ENCODE peak calls at places on chromosomes 11 and 22, in five cellular contexts. E is fibroblast of the aortic adventitia, A is GM12865, J is AG09309, I is OCI-LY7. Y is an unnamed sample.

GRCh38 chr11:64268687-64269379 is 15.6 kb downstream of the BAD start:
- DNase-seq in J (no peak), I (peak), E (peak), A (peak), Y (no peak)

GRCh38 chr11:67311556-67312082 is 8.3 kb downstream of the SSH3 start:
- DNase-seq in E (no peak), I (no peak), J (no peak), A (no peak), Y (no peak)

GRCh38 chr11:12526789-12527188 is 147.4 kb upstream of the TEAD1 start:
- DNase-seq in A (no peak), I (no peak), J (peak), E (peak), Y (no peak)

GRCh38 chr22:47484960-47485571 is 722.6 kb downstream of the TBC1D22A start:
- DNase-seq in E (no peak), J (no peak), A (no peak), I (peak), Y (no peak)

GRCh38 chr11:102332611-102332994 is 14.4 kb upstream of the BIRC2 start:
- DNase-seq in J (no peak), A (no peak), E (no peak), I (no peak), Y (no peak)

GRCh38 chr11:12266943-12267342 is 110.4 kb upstream of the PARVA start:
- DNase-seq in I (no peak), A (no peak), E (no peak), J (no peak), Y (no peak)

GRCh38 chr11:133746663-133747306 is 98.5 kb downstream of the SPATA19 start:
- DNase-seq in I (no peak), E (no peak), J (no peak), A (no peak), Y (no peak)

GRCh38 chr22:36913431-36914382 is at the start of gene CSF2RB:
- DNase-seq in I (peak), A (peak), J (no peak), E (no peak), Y (no peak)

GRCh38 chr11:65254724-65255123 is 7.0 kb upstream of the POLA2 start:
- DNase-seq in J (no peak), I (no peak), E (no peak), A (peak), Y (no peak)

GRCh38 chr11:47950396-47950795 is 30.0 kb upstream of the PTPRJ start:
- DNase-seq in J (no peak), E (peak), I (peak), A (peak), Y (no peak)

GRCh38 chr11:125768256-125769046 is 10.2 kb downstream of the PATE2 start:
- DNase-seq in A (no peak), J (no peak), E (peak), I (no peak), Y (no peak)

GRCh38 chr11:80779907-80780615 is 1339.2 kb upstream of the TENM4 start:
- DNase-seq in I (no peak), J (no peak), E (no peak), A (no peak), Y (no peak)

GRCh38 chr11:46106530-46107407 is 14.5 kb downstream of the PHF21A start:
- DNase-seq in I (no peak), J (no peak), E (peak), A (no peak), Y (no peak)

GRCh38 chr22:47089796-47090460 is 327.5 kb downstream of the TBC1D22A start:
- DNase-seq in E (no peak), A (no peak), J (no peak), I (no peak), Y (no peak)

GRCh38 chr11:118152552-118153471 is at the start of gene SCN4B:
- DNase-seq in I (no peak), J (no peak), A (no peak), E (peak), Y (no peak)

GRCh38 chr22:45510376-45511232 is 7.9 kb downstream of the FBLN1 start:
- DNase-seq in A (no peak), I (no peak), J (no peak), E (no peak), Y (no peak)

GRCh38 chr11:31340903-31341572 is 28.5 kb downstream of the DCDC1 start:
- DNase-seq in A (peak), I (peak), J (no peak), E (peak), Y (no peak)

GRCh38 chr11:71204748-71205664 is 47.4 kb downstream of the SHANK2 start:
- DNase-seq in I (no peak), A (no peak), E (no peak), J (no peak), Y (no peak)

GRCh38 chr11:2483426-2483825 is 38.6 kb downstream of the KCNQ1 start:
- DNase-seq in J (no peak), A (no peak), I (no peak), E (no peak), Y (no peak)

GRCh38 chr11:115266066-115266465 is 238.1 kb downstream of the CADM1 start:
- DNase-seq in J (no peak), I (no peak), E (no peak), A (no peak), Y (no peak)

GRCh38 chr11:94400839-94401772 is at the start of gene GPR83:
- DNase-seq in E (peak), I (no peak), J (no peak), A (no peak), Y (no peak)

GRCh38 chr11:67079065-67079464 is 22.4 kb downstream of the RHOD start:
- DNase-seq in E (no peak), I (no peak), A (peak), J (no peak), Y (no peak)

GRCh38 chr22:29702931-29703594 is 16.7 kb upstream of the CABP7 start:
- DNase-seq in A (peak), I (peak), J (no peak), E (no peak), Y (no peak)

GRCh38 chr11:90701040-90701439 is 478.2 kb upstream of the CHORDC1 start:
- DNase-seq in E (no peak), I (no peak), J (no peak), A (peak), Y (peak)

GRCh38 chr11:130208241-130209127 is 48.9 kb downstream of the ST14 start:
- DNase-seq in A (no peak), J (no peak), I (no peak), E (no peak), Y (no peak)

GRCh38 chr11:116868066-116868465 is 30.6 kb upstream of the APOA1 start:
- DNase-seq in A (no peak), E (no peak), I (no peak), J (no peak), Y (no peak)

GRCh38 chr11:65423516-65424199 is 1.1 kb downstream of the NEAT1 start:
- DNase-seq in J (peak), A (peak), E (peak), I (peak), Y (no peak)

GRCh38 chr11:77107950-77108349 is 5.3 kb downstream of the OMP start:
- DNase-seq in E (peak), I (no peak), A (no peak), J (peak), Y (peak)

GRCh38 chr11:11037162-11037732 is 179.4 kb upstream of the ZBED5 start:
- DNase-seq in A (no peak), I (no peak), E (no peak), J (no peak), Y (no peak)

GRCh38 chr11:93143800-93144199 is 54.0 kb downstream of the SLC36A4 start:
- DNase-seq in E (no peak), J (no peak), I (no peak), A (peak), Y (no peak)

GRCh38 chr11:11072067-11072466 is 214.2 kb upstream of the ZBED5 start:
- DNase-seq in E (no peak), J (no peak), A (no peak), I (no peak), Y (no peak)

GRCh38 chr11:126716456-126717083 is 284.0 kb downstream of the KIRREL3 start:
- DNase-seq in J (no peak), I (peak), A (peak), E (peak), Y (peak)

GRCh38 chr11:96869207-96869606 is 479.4 kb downstream of the JRKL start:
- DNase-seq in I (no peak), A (no peak), E (peak), J (no peak), Y (no peak)

GRCh38 chr11:71323876-71324526 is 71.6 kb upstream of the SHANK2 start:
- DNase-seq in I (no peak), J (no peak), E (no peak), A (no peak), Y (no peak)

GRCh38 chr11:18229501-18229900 is 7.1 kb downstream of the SAA4 start:
- DNase-seq in J (no peak), A (peak), I (peak), E (no peak), Y (no peak)

GRCh38 chr22:17412232-17412631 is 43.0 kb downstream of the CECR2 start:
- DNase-seq in J (no peak), I (no peak), E (no peak), A (no peak), Y (no peak)

GRCh38 chr11:45609337-45609736 is 56.1 kb downstream of the CHST1 start:
- DNase-seq in A (no peak), J (no peak), E (no peak), I (no peak), Y (no peak)

Y was measured in non-pigmented ciliary epithelial cell.